ENCODE peak calls at places on chromosomes 11 and 22, in four cellular contexts. One of them, this sample, is unnamed.

GRCh38 chr11:113730887-113731726 is 25.0 kb upstream of the TMPRSS5 start:
- DNase-seq in neuronal stem cell: peak; percentile 41
- DNase-seq in mesenchymal stem cell: peak; percentile 52
- DNase-seq in fibroblast of lung: peak; percentile 63
- DNase-seq in this sample: peak; percentile 66

GRCh38 chr11:57249384-57250319 is 12.6 kb upstream of the APLNR start:
- DNase-seq in neuronal stem cell: peak; percentile 58
- DNase-seq in fibroblast of lung: peak; percentile 72
- DNase-seq in mesenchymal stem cell: peak; percentile 57
- DNase-seq in this sample: no peak

GRCh38 chr11:82978422-82979099 is 77.0 kb downstream of the DDIAS start:
- DNase-seq in mesenchymal stem cell: peak; percentile 72
- DNase-seq in neuronal stem cell: no peak
- DNase-seq in fibroblast of lung: peak; percentile 77
- DNase-seq in this sample: peak; percentile 81

GRCh38 chr22:40612291-40612740 is 24.2 kb downstream of the MRTFA start:
- DNase-seq in fibroblast of lung: no peak
- DNase-seq in mesenchymal stem cell: no peak
- DNase-seq in neuronal stem cell: no peak
- DNase-seq in this sample: no peak

GRCh38 chr11:62464655-62465054 is 45.8 kb downstream of the SCGB1A1 start:
- DNase-seq in neuronal stem cell: no peak
- DNase-seq in fibroblast of lung: no peak
- DNase-seq in mesenchymal stem cell: no peak
- DNase-seq in this sample: no peak

GRCh38 chr22:39690901-39691620 is 120.5 kb downstream of the CACNA1I start:
- DNase-seq in fibroblast of lung: no peak
- DNase-seq in mesenchymal stem cell: no peak
- DNase-seq in neuronal stem cell: peak; percentile 66
- DNase-seq in this sample: no peak

GRCh38 chr11:9717040-9717357 is 53.1 kb downstream of the SWAP70 start:
- DNase-seq in fibroblast of lung: no peak
- DNase-seq in neuronal stem cell: no peak
- DNase-seq in mesenchymal stem cell: no peak
- DNase-seq in this sample: no peak

GRCh38 chr11:2265396-2265795 is 5.0 kb downstream of the ASCL2 start:
- DNase-seq in fibroblast of lung: no peak
- DNase-seq in mesenchymal stem cell: no peak
- DNase-seq in neuronal stem cell: no peak
- DNase-seq in this sample: peak; percentile 81

GRCh38 chr11:8533332-8533731 is 60.7 kb downstream of the STK33 start:
- DNase-seq in neuronal stem cell: no peak
- DNase-seq in fibroblast of lung: no peak
- DNase-seq in mesenchymal stem cell: no peak
- DNase-seq in this sample: no peak

GRCh38 chr11:2653930-2654739 is 45.7 kb downstream of the KCNQ1OT1 start:
- DNase-seq in fibroblast of lung: no peak
- DNase-seq in mesenchymal stem cell: no peak
- DNase-seq in neuronal stem cell: no peak
- DNase-seq in this sample: peak; percentile 48

GRCh38 chr11:17347676-17348075 is 3.9 kb upstream of the NCR3LG1 start:
- DNase-seq in mesenchymal stem cell: no peak
- DNase-seq in fibroblast of lung: no peak
- DNase-seq in neuronal stem cell: no peak
- DNase-seq in this sample: no peak

GRCh38 chr11:63868399-63869064 is 29.6 kb downstream of the MARK2 start:
- DNase-seq in mesenchymal stem cell: no peak
- DNase-seq in fibroblast of lung: no peak
- DNase-seq in neuronal stem cell: no peak
- DNase-seq in this sample: no peak

GRCh38 chr11:422249-422656 is 7.5 kb upstream of the SIGIRR start:
- DNase-seq in mesenchymal stem cell: no peak
- DNase-seq in fibroblast of lung: no peak
- DNase-seq in neuronal stem cell: no peak
- DNase-seq in this sample: no peak

DNA sequence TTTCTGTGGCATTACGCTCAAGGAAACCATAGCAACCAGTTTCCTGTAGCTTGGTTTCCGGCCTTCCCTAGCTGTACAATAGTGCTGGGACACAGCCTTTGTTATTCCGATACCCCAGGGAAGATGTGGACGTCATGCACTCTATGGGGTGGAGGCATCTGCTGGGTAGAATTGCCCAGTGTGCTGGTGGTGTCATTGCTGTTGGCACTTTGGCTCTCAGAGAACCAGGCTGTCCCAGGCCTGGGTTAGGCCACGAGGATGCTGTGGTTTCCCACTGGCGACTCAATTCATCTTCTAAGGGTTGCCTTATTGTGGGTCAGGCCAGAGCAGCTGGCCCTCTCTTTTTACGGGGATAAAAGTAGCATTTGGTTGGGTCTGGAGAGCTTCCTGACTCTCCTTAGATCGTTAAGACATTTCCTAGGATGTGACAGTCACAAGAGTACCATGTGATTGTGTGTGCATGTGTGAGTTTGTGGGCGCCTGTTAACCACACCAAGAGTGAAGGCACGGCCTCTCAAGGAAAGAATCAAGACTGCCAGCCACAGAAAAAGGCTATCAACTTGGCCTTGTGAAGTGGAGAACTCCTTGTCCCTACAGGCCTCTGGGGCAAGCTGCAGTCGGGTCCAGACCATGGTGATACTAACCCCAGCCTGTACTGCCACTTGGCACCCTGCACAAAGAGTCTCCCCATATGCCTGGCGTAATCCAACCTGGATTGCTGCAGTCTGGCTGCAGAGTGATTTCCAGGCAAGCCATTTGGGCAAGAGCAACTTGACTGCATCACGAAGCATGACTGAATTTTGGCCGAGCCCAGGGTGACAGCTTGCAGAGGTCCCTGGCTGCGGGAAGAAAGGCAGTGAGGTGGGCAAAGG is 35.9 kb upstream of the NAV2 start:
- DNase-seq in fibroblast of lung: no peak
- DNase-seq in neuronal stem cell: no peak
- DNase-seq in mesenchymal stem cell: no peak
- DNase-seq in this sample: no peak
- H3K4me3 ChIP-seq in fibroblast of lung: no peak overlapping the region
- H3K4me3 ChIP-seq in neuronal stem cell: no peak overlapping the region
- H3K4me3 ChIP-seq in mesenchymal stem cell: no peak overlapping the region
- H3K4me3 ChIP-seq in this sample: no peak overlapping the region

GRCh38 chr11:86799680-86800075 is 664 bp upstream of the PRSS23 start:
- DNase-seq in fibroblast of lung: no peak
- DNase-seq in neuronal stem cell: no peak
- DNase-seq in mesenchymal stem cell: peak; percentile 67
- DNase-seq in this sample: no peak
- H2AFZ ChIP-seq in fibroblast of lung: no peak overlapping the region
- H2AFZ ChIP-seq in neuronal stem cell: peak overlapping the region; percentile 30
- H2AFZ ChIP-seq in mesenchymal stem cell: peak overlapping the region; percentile 29
- H2AFZ ChIP-seq in this sample: peak overlapping the region; percentile 62

DNA sequence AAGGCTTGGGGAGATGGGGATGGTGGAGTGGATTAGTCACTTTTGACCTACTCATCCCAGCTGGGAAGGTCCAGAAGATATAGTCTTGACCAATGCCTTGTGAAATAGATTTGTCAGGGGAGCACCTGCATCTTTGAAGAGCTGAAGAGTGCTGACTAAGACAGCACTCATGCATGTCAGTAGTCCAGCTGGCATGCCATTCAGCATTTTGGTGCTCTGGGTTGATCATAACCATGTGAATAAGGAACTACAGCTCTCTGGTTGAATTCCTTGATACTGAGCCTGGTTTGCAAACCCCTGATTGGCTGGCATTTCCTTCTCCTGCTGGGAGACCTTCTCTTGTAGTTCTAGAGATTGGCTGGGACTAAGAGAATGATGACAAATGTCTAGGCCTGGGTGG is 106.8 kb upstream of the ALX4 start:
- DNase-seq in fibroblast of lung: no peak
- DNase-seq in neuronal stem cell: no peak
- DNase-seq in mesenchymal stem cell: no peak
- DNase-seq in this sample: no peak
- H3K27me3 ChIP-seq in fibroblast of lung: no peaks in the 10 kb centered on the region
- H3K27me3 ChIP-seq in neuronal stem cell: no peaks in the 10 kb centered on the region
- H3K27me3 ChIP-seq in mesenchymal stem cell: peaks cover 49% of the 10 kb centered on the region
- H3K27me3 ChIP-seq in this sample: peaks cover 38% of the 10 kb centered on the region

GRCh38 chr22:21764038-21764804 is 28.6 kb upstream of the YPEL1 start:
- DNase-seq in mesenchymal stem cell: no peak
- DNase-seq in fibroblast of lung: no peak
- DNase-seq in neuronal stem cell: no peak
- DNase-seq in this sample: no peak

GRCh38 chr22:21768435-21768834 is 32.8 kb upstream of the YPEL1 start:
- DNase-seq in mesenchymal stem cell: no peak
- DNase-seq in neuronal stem cell: no peak
- DNase-seq in fibroblast of lung: no peak
- DNase-seq in this sample: no peak

GRCh38 chr22:21766933-21767462 is 31.4 kb upstream of the YPEL1 start:
- DNase-seq in mesenchymal stem cell: no peak
- DNase-seq in fibroblast of lung: no peak
- DNase-seq in neuronal stem cell: no peak
- DNase-seq in this sample: no peak

GRCh38 chr22:21762712-21763581 is 27.4 kb upstream of the YPEL1 start:
- DNase-seq in fibroblast of lung: no peak
- DNase-seq in neuronal stem cell: no peak
- DNase-seq in mesenchymal stem cell: no peak
- DNase-seq in this sample: no peak

DNA sequence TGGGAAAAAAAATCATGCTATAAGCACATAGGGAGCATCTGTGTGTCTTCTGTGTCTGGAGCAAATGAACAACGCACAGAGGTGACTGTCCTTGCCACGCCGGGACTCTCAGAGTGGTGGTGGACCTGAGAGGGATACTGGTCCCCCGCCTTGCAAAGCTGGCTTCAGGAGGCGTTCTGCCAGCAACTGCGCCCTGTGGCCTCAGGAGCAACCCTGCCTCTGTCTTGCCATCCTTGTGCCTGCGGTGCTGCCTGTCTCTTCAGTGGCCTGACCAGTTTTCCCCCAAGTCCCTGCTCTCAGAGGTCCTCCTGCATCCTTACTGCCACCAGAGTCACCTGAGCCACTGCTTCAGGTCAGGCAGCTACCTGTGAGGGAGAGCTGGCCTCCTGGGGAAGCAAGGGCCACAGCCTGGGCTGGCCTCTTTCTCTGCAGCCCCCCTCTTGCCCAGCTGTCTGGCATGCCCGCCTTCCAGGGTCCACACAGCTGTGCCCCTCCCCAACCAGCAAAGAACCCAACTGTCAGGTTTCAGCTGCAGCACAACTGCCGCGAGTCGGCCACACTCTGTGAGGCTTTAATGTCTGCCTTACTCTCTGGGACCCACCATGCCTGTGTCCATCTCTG is 30.4 kb upstream of the YPEL1 start:
- DNase-seq in neuronal stem cell: no peak
- DNase-seq in mesenchymal stem cell: no peak
- DNase-seq in fibroblast of lung: no peak
- DNase-seq in this sample: no peak
- H3K4me3 ChIP-seq in neuronal stem cell: no peak overlapping the region
- H3K4me3 ChIP-seq in mesenchymal stem cell: no peak overlapping the region
- H3K4me3 ChIP-seq in fibroblast of lung: no peak overlapping the region
- H3K4me3 ChIP-seq in this sample: no peak overlapping the region

This sample was measured in osteoblast.